ENCODE peak calls at places on chromosomes 13 and 19, in four cellular contexts. One of them, this sample, is unnamed.

GRCh38 chr19:39199025-39199424 is 2.3 kb downstream of the NCCRP1 start:
- DNase-seq in H1: no peak
- DNase-seq in HepG2: peak; percentile 35
- DNase-seq in GM12878: no peak
- DNase-seq in this sample: no peak

GRCh38 chr19:18364826-18365528 is 21.0 kb upstream of the GDF15 start:
- DNase-seq in H1: no peak
- DNase-seq in HepG2: peak; percentile 97
- DNase-seq in GM12878: no peak
- DNase-seq in this sample: peak; percentile 56

GRCh38 chr19:53328967-53329366 is 4.6 kb upstream of the ZNF845 start:
- DNase-seq in H1: no peak
- DNase-seq in HepG2: no peak
- DNase-seq in GM12878: no peak
- DNase-seq in this sample: peak; percentile 17

GRCh38 chr13:39012608-39013007 is 22.0 kb upstream of the STOML3 start:
- DNase-seq in H1: peak; percentile 69
- DNase-seq in HepG2: no peak
- DNase-seq in GM12878: no peak
- DNase-seq in this sample: peak; percentile 12

GRCh38 chr19:18470153-18470552 is 32.2 kb upstream of the ISYNA1 start:
- DNase-seq in H1: peak; percentile 85
- DNase-seq in HepG2: peak; percentile 55
- DNase-seq in GM12878: no peak
- DNase-seq in this sample: peak; percentile 69

GRCh38 chr19:40191836-40192646 is 815 bp downstream of the MAP3K10 start:
- DNase-seq in H1: peak; percentile 83
- DNase-seq in HepG2: no peak
- DNase-seq in GM12878: no peak
- DNase-seq in this sample: peak; percentile 87

GRCh38 chr13:39072842-39073241 is 34.6 kb downstream of the NHLRC3 start:
- DNase-seq in H1: no peak
- DNase-seq in HepG2: no peak
- DNase-seq in GM12878: no peak
- DNase-seq in this sample: no peak

GRCh38 chr13:32548837-32549236 is 10.2 kb upstream of the N4BP2L2 start:
- DNase-seq in H1: no peak
- DNase-seq in HepG2: no peak
- DNase-seq in GM12878: no peak
- DNase-seq in this sample: no peak

GRCh38 chr19:42553292-42554045 is 25.2 kb upstream of the CEACAM1 start:
- DNase-seq in H1: no peak
- DNase-seq in HepG2: peak; percentile 40
- DNase-seq in GM12878: no peak
- DNase-seq in this sample: no peak

GRCh38 chr13:39321578-39321977 is 281.4 kb downstream of the LHFPL6 start:
- DNase-seq in H1: no peak
- DNase-seq in HepG2: no peak
- DNase-seq in GM12878: no peak
- DNase-seq in this sample: no peak

GRCh38 chr13:24159362-24159761 is 1.2 kb upstream of the SPATA13 start:
- DNase-seq in H1: no peak
- DNase-seq in HepG2: no peak
- DNase-seq in GM12878: no peak
- DNase-seq in this sample: no peak

GRCh38 chr19:50663280-50663790 is 14.1 kb downstream of the C19orf81 start:
- DNase-seq in H1: no peak
- DNase-seq in HepG2: peak; percentile 27
- DNase-seq in GM12878: no peak
- DNase-seq in this sample: peak; percentile 41

GRCh38 chr13:97798836-97799235 is 154.6 kb upstream of the IPO5 start:
- DNase-seq in H1: no peak
- DNase-seq in HepG2: no peak
- DNase-seq in GM12878: no peak
- DNase-seq in this sample: no peak

GRCh38 chr13:33231339-33231738 is 54.2 kb downstream of the STARD13 start:
- DNase-seq in H1: no peak
- DNase-seq in HepG2: no peak
- DNase-seq in GM12878: no peak
- DNase-seq in this sample: no peak

GRCh38 chr13:57629391-57629804 is 2.1 kb upstream of the PCDH17 start:
- DNase-seq in H1: no peak
- DNase-seq in HepG2: no peak
- DNase-seq in GM12878: no peak
- DNase-seq in this sample: no peak

GRCh38 chr19:23481043-23481442 is 85.8 kb upstream of the ZNF91 start:
- DNase-seq in H1: no peak
- DNase-seq in HepG2: no peak
- DNase-seq in GM12878: no peak
- DNase-seq in this sample: no peak

GRCh38 chr19:6067975-6068374 is 42.3 kb downstream of the RFX2 start:
- DNase-seq in H1: no peak
- DNase-seq in HepG2: no peak
- DNase-seq in GM12878: no peak
- DNase-seq in this sample: no peak

GRCh38 chr13:24053505-24054251 is 106.8 kb upstream of the SPATA13 start:
- DNase-seq in H1: peak; percentile 76
- DNase-seq in HepG2: peak; percentile 67
- DNase-seq in GM12878: peak; percentile 17
- DNase-seq in this sample: peak; percentile 22

DNA sequence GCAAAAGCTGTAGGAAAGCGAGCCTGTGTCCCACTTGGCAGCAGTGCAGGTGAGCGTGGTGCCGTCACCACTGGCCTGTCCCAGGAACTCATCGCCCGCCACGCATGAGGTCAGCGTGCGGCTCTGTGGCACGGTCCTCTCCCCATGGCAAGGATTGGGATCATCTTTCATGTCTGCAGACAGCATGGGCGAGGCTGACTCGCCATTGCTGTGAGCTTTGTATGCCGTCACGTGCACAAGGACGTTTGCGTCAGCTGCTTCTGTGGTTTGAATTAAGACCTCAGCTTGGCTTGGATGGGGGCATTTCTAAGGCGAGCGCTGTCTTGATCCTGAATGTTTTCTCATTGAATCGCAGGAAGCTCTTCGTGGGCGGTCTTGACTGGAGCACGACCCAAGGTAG is 9.8 kb downstream of the DAZAP1 start:
- DNase-seq in H1: no peak
- DNase-seq in HepG2: no peak
- DNase-seq in GM12878: no peak
- DNase-seq in this sample: no peak
- TF ChIP-seq HDAC6 in H1: no peak
- TF ChIP-seq HDAC6 in HepG2: no peak
- TF ChIP-seq HDAC6 in GM12878: no peak
- TF ChIP-seq HDAC6 in this sample: no peak

GRCh38 chr19:13846533-13847032 is 30.4 kb upstream of the NANOS3 start:
- DNase-seq in H1: peak; percentile 83
- DNase-seq in HepG2: peak; percentile 95
- DNase-seq in GM12878: peak; percentile 85
- DNase-seq in this sample: peak; percentile 84

GRCh38 chr19:13849277-13849676 is 27.7 kb upstream of the NANOS3 start:
- DNase-seq in H1: no peak
- DNase-seq in HepG2: no peak
- DNase-seq in GM12878: no peak
- DNase-seq in this sample: no peak

GRCh38 chr19:13847900-13848677 is 28.8 kb upstream of the NANOS3 start:
- DNase-seq in H1: no peak
- DNase-seq in HepG2: no peak
- DNase-seq in GM12878: no peak
- DNase-seq in this sample: no peak

GRCh38 chr19:13848811-13849241 is 28.1 kb upstream of the NANOS3 start:
- DNase-seq in H1: no peak
- DNase-seq in HepG2: no peak
- DNase-seq in GM12878: no peak
- DNase-seq in this sample: peak; percentile 36

DNA sequence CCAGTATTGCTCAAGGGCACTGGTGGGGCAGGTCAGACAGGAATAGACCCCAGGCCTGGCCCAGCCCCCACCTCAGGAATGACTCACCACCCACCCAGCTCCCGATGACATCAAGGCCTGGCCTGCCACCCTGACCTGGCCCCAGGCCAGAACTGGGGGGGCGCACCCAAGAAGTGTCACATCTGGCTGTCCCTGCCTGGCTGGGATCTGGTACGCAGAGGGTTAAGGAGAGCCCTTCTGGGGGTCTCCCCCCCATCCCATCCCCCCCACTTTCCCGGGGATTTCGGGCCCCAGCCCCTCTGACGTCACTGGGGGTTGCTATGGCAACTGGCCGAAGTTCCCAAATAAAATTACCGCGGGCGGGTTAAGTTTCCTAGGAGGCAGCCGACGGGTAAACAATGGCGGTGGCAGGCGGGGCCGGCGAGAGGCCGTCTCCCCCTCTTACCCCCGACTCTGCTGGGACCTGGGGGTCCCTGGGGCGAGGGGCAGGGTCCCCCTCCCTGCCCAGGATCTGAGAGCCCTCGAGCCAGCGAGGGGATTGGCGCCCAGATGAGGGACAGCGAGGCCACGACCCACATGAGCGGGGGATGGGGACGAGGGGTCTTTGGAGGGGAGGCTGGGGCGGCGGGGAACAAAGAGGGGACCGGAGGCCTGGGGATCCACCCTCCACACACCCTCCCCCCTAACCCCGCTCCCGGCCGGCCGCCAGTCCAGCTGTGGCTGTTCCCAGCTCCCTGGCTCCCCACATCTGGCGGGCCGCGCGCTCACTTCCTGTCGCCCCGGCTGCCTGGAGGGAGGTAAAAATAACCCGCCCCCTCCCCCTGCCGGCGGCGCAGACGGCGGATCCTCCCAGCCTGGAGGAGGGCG is 29.7 kb upstream of the NANOS3 start:
- DNase-seq in H1: peak; percentile 98
- DNase-seq in HepG2: peak; percentile 84
- DNase-seq in GM12878: no peak
- DNase-seq in this sample: peak; percentile 93
- TF ChIP-seq POLR2AphosphoS5 in H1: no peak
- TF ChIP-seq POLR2AphosphoS5 in HepG2: peak; percentile 34
- TF ChIP-seq POLR2AphosphoS5 in GM12878: peak; percentile 68
- TF ChIP-seq POLR2AphosphoS5 in this sample: peak; percentile 86

GRCh38 chr13:114130131-114130707 is 2.2 kb downstream of the RASA3 start:
- DNase-seq in H1: no peak
- DNase-seq in HepG2: no peak
- DNase-seq in GM12878: no peak
- DNase-seq in this sample: no peak

GRCh38 chr13:114129649-114130062 is 2.8 kb downstream of the RASA3 start:
- DNase-seq in H1: no peak
- DNase-seq in HepG2: no peak
- DNase-seq in GM12878: no peak
- DNase-seq in this sample: no peak

GRCh38 chr13:114131581-114132418 is 623 bp downstream of the RASA3 start:
- DNase-seq in H1: no peak
- DNase-seq in HepG2: no peak
- DNase-seq in GM12878: no peak
- DNase-seq in this sample: peak; percentile 51

GRCh38 chr13:114132419-114133121 is at the start of gene RASA3:
- DNase-seq in H1: peak; percentile 88
- DNase-seq in HepG2: no peak
- DNase-seq in GM12878: no peak
- DNase-seq in this sample: peak; percentile 90

DNA sequence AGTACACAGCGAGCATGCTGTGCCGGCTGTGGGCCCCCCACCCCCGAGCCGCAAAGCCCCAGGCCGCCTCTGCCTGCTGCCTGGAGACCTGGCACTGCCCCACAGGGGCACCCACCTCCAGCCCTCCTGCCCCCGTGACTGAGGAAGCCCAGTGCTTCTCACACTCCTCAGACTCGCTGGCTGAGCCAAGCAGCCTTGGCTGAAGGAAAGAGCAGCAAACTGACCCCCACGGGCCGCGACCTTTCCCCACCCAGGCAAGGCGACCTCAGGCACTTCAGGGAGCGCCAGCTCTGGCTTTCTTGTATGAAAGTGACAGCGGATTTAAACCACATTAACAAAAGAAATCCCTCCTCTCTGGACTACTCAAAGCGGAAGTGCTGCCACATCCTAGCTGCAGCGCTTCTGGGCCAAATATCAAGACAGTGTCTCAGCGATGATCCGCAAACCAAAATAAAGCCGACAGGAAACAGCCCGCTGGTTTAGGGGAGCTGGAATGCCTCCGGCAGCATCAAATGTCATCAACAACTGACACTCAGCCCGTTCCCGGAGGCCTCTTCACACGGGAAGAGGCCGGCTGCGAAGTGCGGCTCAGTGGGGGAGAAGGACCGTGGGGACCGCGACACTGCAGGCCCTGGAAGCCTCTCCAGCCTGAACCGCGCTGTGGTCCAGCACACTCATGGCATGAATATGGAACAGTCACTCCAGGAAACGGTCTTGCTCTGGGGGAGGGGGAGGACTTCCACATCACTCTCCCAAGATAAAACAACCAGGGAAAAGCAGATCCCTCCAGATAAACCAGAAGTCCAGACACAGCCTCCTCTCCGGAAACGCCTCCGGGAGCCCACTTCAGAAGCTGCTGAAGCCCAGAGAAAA is 1.5 kb downstream of the RASA3 start:
- DNase-seq in H1: no peak
- DNase-seq in HepG2: no peak
- DNase-seq in GM12878: no peak
- DNase-seq in this sample: peak; percentile 37
- TF ChIP-seq HDAC6 in H1: no peak
- TF ChIP-seq HDAC6 in HepG2: no peak
- TF ChIP-seq HDAC6 in GM12878: no peak
- TF ChIP-seq HDAC6 in this sample: no peak

DNA sequence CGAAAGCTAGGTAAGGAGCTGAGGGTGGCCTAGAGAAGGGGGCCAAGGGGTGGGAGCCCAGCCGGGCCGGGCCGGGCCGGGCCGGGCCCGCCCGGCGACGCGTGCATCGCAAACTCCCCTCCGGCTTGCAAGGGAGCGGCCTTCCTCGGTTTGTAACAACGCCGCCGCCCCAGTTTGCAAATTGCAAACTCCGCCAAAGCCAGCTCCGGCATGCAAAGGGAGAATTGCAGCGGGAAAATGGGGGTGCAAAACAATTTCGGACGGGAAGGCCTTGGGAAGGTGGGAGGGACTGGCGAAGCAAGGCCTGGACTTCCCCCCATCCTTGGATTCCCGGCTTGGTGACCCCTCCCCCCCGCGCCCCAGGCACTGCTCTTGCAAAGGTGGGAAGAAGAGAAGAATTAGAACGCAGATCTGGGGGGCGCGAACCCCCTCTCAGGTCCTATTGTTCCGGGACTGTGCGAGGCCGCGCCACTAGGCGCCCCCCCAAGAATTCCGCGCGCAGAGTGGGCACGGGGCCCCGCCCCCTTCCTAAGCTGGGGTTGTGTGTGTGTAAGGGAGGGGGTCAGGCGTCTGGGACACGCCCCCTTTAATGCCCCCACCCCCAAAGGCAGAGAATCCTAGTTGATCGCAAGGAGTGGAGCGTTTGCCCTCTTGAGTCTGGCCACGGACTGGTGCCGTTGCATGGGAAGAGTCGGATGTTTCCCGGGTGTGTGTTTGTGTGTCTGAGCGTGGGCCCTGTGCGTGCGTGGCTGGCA is 926 bp downstream of the PRR12 start:
- DNase-seq in H1: peak; percentile 79
- DNase-seq in HepG2: no peak
- DNase-seq in GM12878: no peak
- DNase-seq in this sample: peak; percentile 72
- TF ChIP-seq POLR2AphosphoS5 in H1: no peak
- TF ChIP-seq POLR2AphosphoS5 in HepG2: no peak
- TF ChIP-seq POLR2AphosphoS5 in GM12878: peak; percentile 42
- TF ChIP-seq POLR2AphosphoS5 in this sample: no peak

This sample was measured in K562.